ENCODE peak calls at places on chromosome X, in six cellular contexts. W, T, P, B, A and L are unnamed samples.
A peak's percentile ranks its signal among the peaks of the same experiment; 100 is the strongest.

GRCh38 chrX:139932901-139933796 is at the start of gene ATP11C:
- DNase-seq in W (peak; percentile 69), T (peak; percentile 88), P (peak; percentile 87), B (peak; percentile 90), A (peak; percentile 82), L (peak; percentile 86)

GRCh38 chrX:46912673-46913491 is 661 bp downstream of the JADE3 start:
- DNase-seq in W (no peak), T (peak; percentile 54), P (peak; percentile 19), B (peak; percentile 72), A (peak; percentile 23), L (peak; percentile 75)

GRCh38 chrX:19824603-19825002 is 62.8 kb downstream of the SH3KBP1 start:
- DNase-seq in W (no peak), T (no peak), P (peak; percentile 24), B (peak; percentile 65), A (no peak), L (no peak)

GRCh38 chrX:47200385-47201150 is 6.9 kb downstream of the UBA1 start:
- DNase-seq in W (no peak), T (peak; percentile 52), P (peak; percentile 69), B (peak; percentile 86), A (no peak), L (no peak)

GRCh38 chrX:72057331-72057730 is 74.4 kb downstream of the RTL5 start:
- DNase-seq in W (no peak), T (no peak), P (no peak), B (no peak), A (no peak), L (no peak)

GRCh38 chrX:310621-311155 is 7.9 kb downstream of the GTPBP6 start:
- DNase-seq in W (no peak), T (peak; percentile 40), P (no peak), B (no peak), A (peak; percentile 8), L (no peak)

GRCh38 chrX:40207626-40208025 is 109.9 kb upstream of the BCOR start:
- DNase-seq in W (no peak), T (no peak), P (no peak), B (peak; percentile 49), A (no peak), L (no peak)

GRCh38 chrX:27987862-27988646 is 6.8 kb upstream of the DCAF8L1 start:
- DNase-seq in W (no peak), T (no peak), P (no peak), B (no peak), A (no peak), L (no peak)

GRCh38 chrX:46180258-46180687 is 364.9 kb downstream of the ZNF674 start:
- DNase-seq in W (no peak), T (peak; percentile 36), P (peak; percentile 56), B (peak; percentile 70), A (no peak), L (no peak)

GRCh38 chrX:77014655-77015377 is 432.4 kb upstream of the FGF16 start:
- DNase-seq in W (no peak), T (no peak), P (no peak), B (no peak), A (no peak), L (peak; percentile 57)

GRCh38 chrX:147741776-147742175 is 169.9 kb upstream of the FMR1 start:
- DNase-seq in W (no peak), T (no peak), P (no peak), B (no peak), A (no peak), L (no peak)

GRCh38 chrX:9392445-9392844 is 72.4 kb upstream of the TBL1X start:
- DNase-seq in W (no peak), T (no peak), P (no peak), B (peak; percentile 10), A (no peak), L (no peak)

GRCh38 chrX:20363003-20363674 is 96.4 kb upstream of the RPS6KA3 start:
- DNase-seq in W (no peak), T (no peak), P (no peak), B (no peak), A (peak; percentile 25), L (no peak)

GRCh38 chrX:9671998-9672397 is 93.6 kb downstream of the GPR143 start:
- DNase-seq in W (no peak), T (no peak), P (no peak), B (no peak), A (no peak), L (no peak)

GRCh38 chrX:41556958-41557357 is 109.8 kb downstream of the NYX start:
- DNase-seq in W (no peak), T (no peak), P (no peak), B (no peak), A (no peak), L (peak; percentile 11)

GRCh38 chrX:114344756-114345155 is 239.1 kb upstream of the HTR2C start:
- DNase-seq in W (no peak), T (no peak), P (peak; percentile 50), B (peak; percentile 9), A (no peak), L (peak; percentile 27)

GRCh38 chrX:105191878-105192277 is 28.6 kb downstream of the TEX13A start:
- DNase-seq in W (no peak), T (no peak), P (no peak), B (peak; percentile 38), A (no peak), L (peak; percentile 3)

GRCh38 chrX:121987163-121987562 is 939.8 kb downstream of the GLUD2 start:
- DNase-seq in W (no peak), T (no peak), P (no peak), B (peak; percentile 78), A (no peak), L (no peak)

GRCh38 chrX:15418041-15418706 is 34.0 kb upstream of the VEGFD start:
- DNase-seq in W (no peak), T (no peak), P (peak; percentile 69), B (peak; percentile 79), A (no peak), L (no peak)

GRCh38 chrX:45712067-45712466 is 511.4 kb upstream of the DIPK2B start:
- DNase-seq in W (no peak), T (no peak), P (peak; percentile 57), B (peak; percentile 80), A (no peak), L (no peak)

GRCh38 chrX:74160816-74161215 is 143.2 kb upstream of the ZCCHC13 start:
- DNase-seq in W (no peak), T (no peak), P (no peak), B (no peak), A (no peak), L (no peak)
- H3K4me3 ChIP-seq in W (no peak overlapping the region), T (no peak overlapping the region), P (no peak overlapping the region), B (no peak overlapping the region), A (no peak overlapping the region), L (no peak overlapping the region)

DNA sequence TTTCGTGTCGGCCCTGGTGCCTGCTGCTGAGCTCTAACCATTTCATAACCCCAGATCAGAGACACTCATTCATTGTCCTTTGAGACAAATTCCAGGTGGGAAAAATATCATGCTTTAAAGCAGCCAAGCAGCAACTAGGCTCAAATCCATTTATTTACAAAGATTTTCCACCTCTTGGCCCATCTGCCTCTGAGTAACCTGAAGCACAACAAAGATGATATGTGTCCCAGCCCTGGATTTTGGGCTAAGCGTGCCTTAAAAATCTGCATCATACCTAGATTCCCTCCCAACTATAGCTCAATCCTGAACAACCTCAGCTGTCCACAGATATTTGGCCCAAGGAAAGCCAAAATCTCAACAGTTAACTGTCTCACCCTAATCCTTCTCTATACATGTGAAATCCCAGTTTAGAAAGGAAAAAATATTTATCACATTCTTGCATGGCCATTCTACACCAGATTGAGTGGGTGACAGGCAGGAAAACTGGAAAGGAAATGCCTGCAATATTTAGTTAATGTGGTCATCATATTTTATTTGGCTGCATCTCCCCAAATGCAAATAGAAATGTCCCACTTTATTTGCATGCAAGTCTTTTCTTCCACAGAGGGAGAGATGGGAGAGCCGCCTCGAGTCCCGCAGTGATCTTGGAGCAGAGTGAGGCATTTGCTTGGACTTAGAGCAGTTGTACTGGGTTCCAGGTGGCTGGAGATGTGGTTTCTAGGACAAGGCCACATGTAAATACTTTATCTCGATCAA is 146.4 kb upstream of the EOLA2 start:
- DNase-seq in W (no peak), T (no peak), P (peak; percentile 49), B (peak; percentile 67), A (no peak), L (no peak)
- H3K4me3 ChIP-seq in W (no peak overlapping the region), T (no peak overlapping the region), P (no peak overlapping the region), B (no peak overlapping the region), A (no peak overlapping the region), L (no peak overlapping the region)

DNA sequence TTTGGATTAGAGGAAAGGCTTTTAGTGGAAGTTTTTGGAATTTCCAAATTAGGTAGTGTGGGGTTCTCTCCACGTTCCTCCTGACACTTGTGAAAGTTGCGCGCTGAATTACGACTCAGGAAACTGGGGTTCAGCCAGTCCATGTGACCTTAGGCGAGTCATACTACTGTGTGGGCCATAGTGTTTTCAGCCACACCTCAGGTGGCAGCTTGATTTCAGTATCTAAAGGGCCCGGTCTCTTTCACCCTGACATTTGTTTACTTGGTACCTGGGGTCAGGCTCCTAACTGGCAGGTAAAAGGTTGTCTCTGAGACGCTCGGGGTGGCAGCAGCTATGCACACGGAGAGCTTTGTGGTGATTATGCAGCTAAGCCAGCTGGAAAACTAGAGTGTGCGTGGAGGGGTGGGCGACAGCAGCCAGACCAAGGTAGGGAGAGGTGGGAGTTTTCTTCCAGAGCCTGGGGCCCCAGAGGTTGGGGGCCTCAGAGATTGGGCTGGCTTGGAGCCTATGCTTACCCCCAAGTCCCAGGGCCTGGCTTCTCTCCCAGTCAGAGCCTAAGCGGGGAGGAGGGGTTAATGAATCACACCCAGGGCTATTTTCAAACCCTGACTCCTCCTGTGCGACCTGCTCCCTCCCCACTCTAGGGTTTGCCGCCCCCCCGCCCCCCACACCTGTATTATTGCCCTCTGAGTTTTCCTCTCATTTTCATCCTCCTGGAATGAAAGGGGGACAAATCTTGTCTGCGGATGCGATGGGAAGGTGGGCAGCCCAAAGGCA is 47.2 kb downstream of the STARD8 start:
- DNase-seq in W (no peak), T (no peak), P (no peak), B (no peak), A (no peak), L (no peak)
- H3K4me3 ChIP-seq in W (no peak overlapping the region), T (no peak overlapping the region), P (peak overlapping the region; percentile 26), B (peak overlapping the region; percentile 56), A (peak overlapping the region; percentile 61), L (no peak overlapping the region)

GRCh38 chrX:131764224-131764623 is 220.3 kb downstream of the OR13H1 start:
- DNase-seq in W (no peak), T (no peak), P (no peak), B (no peak), A (no peak), L (no peak)
- H3K4me3 ChIP-seq in W (no peak overlapping the region), T (no peak overlapping the region), P (no peak overlapping the region), B (no peak overlapping the region), A (peak overlapping the region; percentile 47), L (no peak overlapping the region)